ENCODE peak calls at places on chromosomes 7 and 10, in eight cellular contexts. Q, H, X, Z, O, Y, K and U are unnamed samples.

GRCh38 chr10:125041856-125042506 is 100.1 kb downstream of the ZRANB1 start:
- DNase-seq in Q (no peak), H (no peak), X (no peak), Z (no peak), O (no peak), Y (no peak), K (no peak), U (no peak)

GRCh38 chr7:64876792-64877713 is 26.0 kb upstream of the ZNF273 start:
- DNase-seq in Q (no peak), H (peak; percentile 36), X (peak; percentile 34), Z (no peak), O (peak; percentile 76), Y (no peak), K (peak; percentile 83), U (peak; percentile 89)

GRCh38 chr10:124086787-124087671 is 6.4 kb downstream of the CHST15 start:
- DNase-seq in Q (no peak), H (no peak), X (no peak), Z (no peak), O (no peak), Y (no peak), K (no peak), U (no peak)

GRCh38 chr7:150858236-150859197 is 6.2 kb downstream of the AOC1 start:
- DNase-seq in Q (no peak), H (no peak), X (no peak), Z (no peak), O (no peak), Y (no peak), K (peak; percentile 4), U (no peak)

GRCh38 chr10:5760462-5760861 is 52.8 kb downstream of the GDI2 start:
- DNase-seq in Q (no peak), H (no peak), X (no peak), Z (no peak), O (no peak), Y (no peak), K (no peak), U (no peak)

GRCh38 chr10:72525277-72525676 is 100.6 kb downstream of the MICU1 start:
- DNase-seq in Q (no peak), H (peak; percentile 56), X (no peak), Z (no peak), O (no peak), Y (no peak), K (no peak), U (no peak)

GRCh38 chr10:28211759-28212158 is 91.1 kb downstream of the MPP7 start:
- DNase-seq in Q (no peak), H (no peak), X (no peak), Z (no peak), O (no peak), Y (no peak), K (no peak), U (no peak)

GRCh38 chr7:87316846-87317545 is 28.5 kb upstream of the CROT start:
- DNase-seq in Q (peak; percentile 95), H (no peak), X (no peak), Z (no peak), O (no peak), Y (no peak), K (peak; percentile 27), U (no peak)

GRCh38 chr10:46517541-46517940 is 38.9 kb downstream of the GPRIN2 start:
- DNase-seq in Q (no peak), H (no peak), X (no peak), Z (no peak), O (no peak), Y (no peak), K (no peak), U (no peak)

GRCh38 chr7:1026721-1027151 is 17.6 kb upstream of the GPR146 start:
- DNase-seq in Q (no peak), H (no peak), X (no peak), Z (no peak), O (no peak), Y (no peak), K (no peak), U (no peak)

GRCh38 chr7:17802056-17802455 is 138.2 kb downstream of the SNX13 start:
- DNase-seq in Q (peak; percentile 16), H (no peak), X (no peak), Z (no peak), O (no peak), Y (no peak), K (no peak), U (no peak)

GRCh38 chr7:73706122-73707044 is 13.1 kb downstream of the STX1A start:
- DNase-seq in Q (no peak), H (no peak), X (no peak), Z (no peak), O (no peak), Y (no peak), K (no peak), U (no peak)

GRCh38 chr7:102933763-102934162 is 21.0 kb downstream of the LRRC17 start:
- DNase-seq in Q (peak; percentile 98), H (peak; percentile 76), X (no peak), Z (peak; percentile 82), O (no peak), Y (peak; percentile 90), K (peak; percentile 31), U (no peak)

GRCh38 chr10:86775056-86775858 is 18.8 kb downstream of the BMPR1A start:
- DNase-seq in Q (no peak), H (peak; percentile 46), X (no peak), Z (no peak), O (no peak), Y (no peak), K (no peak), U (no peak)

GRCh38 chr7:77222819-77223218 is 23.2 kb upstream of the FGL2 start:
- DNase-seq in Q (no peak), H (no peak), X (no peak), Z (no peak), O (no peak), Y (no peak), K (no peak), U (no peak)
- H3K4me1 ChIP-seq in Q (peaks cover 3% of the 10 kb centered on the region), H (no peaks in the 10 kb centered on the region), X (peaks cover 5% of the 10 kb centered on the region), Z (no peaks in the 10 kb centered on the region), O (peaks cover 10% of the 10 kb centered on the region), Y (no peaks in the 10 kb centered on the region), K (peaks cover 7% of the 10 kb centered on the region), U (no peaks in the 10 kb centered on the region)

GRCh38 chr10:79286318-79286951 is 60.8 kb upstream of the PPIF start:
- DNase-seq in Q (no peak), H (no peak), X (peak; percentile 43), Z (peak; percentile 63), O (peak; percentile 78), Y (peak; percentile 68), K (peak; percentile 67), U (peak; percentile 90)
- H3K36me3 ChIP-seq in Q (peaks cover 22% of the 10 kb centered on the region), H (no peaks in the 10 kb centered on the region), X (no peaks in the 10 kb centered on the region), Z (no peaks in the 10 kb centered on the region), O (peaks cover 5% of the 10 kb centered on the region), Y (no peaks in the 10 kb centered on the region), K (peaks cover 29% of the 10 kb centered on the region), U (peaks cover 12% of the 10 kb centered on the region)

GRCh38 chr7:34062341-34062740 is 157.0 kb downstream of the BMPER start:
- DNase-seq in Q (no peak), H (no peak), X (no peak), Z (no peak), O (no peak), Y (no peak), K (no peak), U (no peak)
- H3K4me1 ChIP-seq in Q (peaks cover 13% of the 10 kb centered on the region), H (peaks cover 2% of the 10 kb centered on the region), X (no peaks in the 10 kb centered on the region), Z (no peaks in the 10 kb centered on the region), O (no peaks in the 10 kb centered on the region), Y (peaks cover 10% of the 10 kb centered on the region), K (no peaks in the 10 kb centered on the region), U (peaks cover 8% of the 10 kb centered on the region)

GRCh38 chr10:13331641-13332040 is 16.5 kb downstream of the SEPHS1 start:
- DNase-seq in Q (no peak), H (no peak), X (no peak), Z (no peak), O (no peak), Y (no peak), K (no peak), U (no peak)
- H3K36me3 ChIP-seq in Q (peaks cover 11% of the 10 kb centered on the region), H (no peaks in the 10 kb centered on the region), X (peaks cover 55% of the 10 kb centered on the region), Z (no peaks in the 10 kb centered on the region), O (peaks cover 43% of the 10 kb centered on the region), Y (no peaks in the 10 kb centered on the region), K (peaks cover 71% of the 10 kb centered on the region), U (peaks cover 44% of the 10 kb centered on the region)

DNA sequence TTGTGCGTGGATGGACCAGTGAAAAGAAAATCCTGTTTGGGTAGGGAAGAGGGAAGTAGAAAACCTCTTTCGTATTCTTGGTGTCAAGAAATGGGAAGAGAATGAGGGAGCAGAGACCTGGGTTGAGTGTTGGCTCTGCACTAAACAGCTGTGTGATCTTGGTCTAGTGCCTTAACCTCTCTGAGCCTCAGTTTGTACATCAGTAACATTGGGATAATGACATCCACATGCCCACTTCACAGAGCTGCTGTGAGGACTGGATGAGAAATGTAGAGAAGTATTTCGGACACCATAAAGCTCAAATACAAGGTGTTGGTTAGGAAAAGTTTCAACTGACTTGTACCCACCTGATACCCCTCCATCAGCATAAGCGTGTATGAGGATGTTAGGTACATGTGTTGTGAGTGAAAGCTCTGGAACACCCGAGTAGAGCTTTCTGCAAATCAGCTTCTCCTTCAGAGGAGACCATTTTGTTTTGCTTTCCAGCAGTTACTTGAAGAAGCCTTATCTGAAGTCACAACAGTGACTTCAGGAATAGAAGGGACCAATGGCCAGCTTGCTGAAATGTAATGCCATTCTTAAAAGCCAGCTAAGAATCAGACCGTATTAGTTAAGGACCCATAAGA is 11.2 kb downstream of the TRIM56 start:
- DNase-seq in Q (no peak), H (no peak), X (no peak), Z (no peak), O (no peak), Y (no peak), K (no peak), U (no peak)
- H3K4me1 ChIP-seq in Q (peaks cover 22% of the 10 kb centered on the region), H (peaks cover 12% of the 10 kb centered on the region), X (no peaks in the 10 kb centered on the region), Z (no peaks in the 10 kb centered on the region), O (no peaks in the 10 kb centered on the region), Y (peaks cover 6% of the 10 kb centered on the region), K (peaks cover 17% of the 10 kb centered on the region), U (no peaks in the 10 kb centered on the region)

DNA sequence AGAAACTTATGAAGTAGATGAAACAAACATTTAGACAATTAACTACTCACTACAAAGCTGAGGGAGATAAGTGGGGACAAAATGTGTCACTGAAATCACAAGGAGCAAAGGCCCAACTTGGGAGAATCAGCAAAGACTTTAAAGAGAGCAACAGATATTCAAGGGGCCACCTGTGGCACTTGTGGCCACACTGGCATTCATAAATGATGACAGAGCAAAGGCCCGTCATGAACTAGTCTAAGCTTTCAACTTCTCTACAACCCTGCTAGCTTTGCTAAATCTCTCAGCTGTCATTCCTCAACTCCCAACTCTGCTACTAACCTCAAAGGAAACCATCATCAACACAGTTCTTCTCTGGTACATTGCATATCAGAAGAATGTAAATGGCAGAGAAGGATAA is 178.4 kb downstream of the CPEB3 start:
- DNase-seq in Q (no peak), H (no peak), X (no peak), Z (no peak), O (no peak), Y (no peak), K (no peak), U (no peak)
- H3K36me3 ChIP-seq in Q (no peaks in the 10 kb centered on the region), H (no peaks in the 10 kb centered on the region), X (peaks cover 3% of the 10 kb centered on the region), Z (no peaks in the 10 kb centered on the region), O (no peaks in the 10 kb centered on the region), Y (no peaks in the 10 kb centered on the region), K (no peaks in the 10 kb centered on the region), U (no peaks in the 10 kb centered on the region)